ENCODE peak calls at places on chromosomes 16 and 17, in seven cellular contexts. X is LoVo; W is activated T-helper 1 cell treated with anti-CD3 and anti-CD28 coated beads, Interleukin-12 subunit alpha, Interleukin-12 subunit beta, Interleukin-2, Interleukin-4 antibody, amounts not matched to agents 30 ng/mL and 10 ng/mL and 1 ng/mL, durations not matched to agents 14 hours and 24 hours and 36 hours; H is 8988T; G is HS-27A; O is stimulated activated CD4-positive, alpha-beta T cell treated with anti-CD3 and anti-CD28 coated beads, Interleukin-4, amount 100 ng/mL, for 1 hour; A is progenitor cell of endocrine pancreas. I is an unnamed sample.

GRCh38 chr17:5364156-5364555 is 55.3 kb downstream of the NUP88 start:
- DNase-seq in X (no peak), W (no peak), H (no peak), G (no peak), O (no peak), A (no peak), I (no peak)

GRCh38 chr17:76585649-76586593 is at the start of gene ST6GALNAC2:
- DNase-seq in X (peak), W (peak), H (peak), G (no peak), O (peak), A (peak), I (peak)

GRCh38 chr17:32936894-32937500 is 9.0 kb downstream of the TMEM98 start:
- DNase-seq in X (peak), W (peak), H (peak), G (no peak), O (peak), A (peak), I (peak)

GRCh38 chr17:5122586-5123342 is 6.9 kb downstream of the USP6 start:
- DNase-seq in X (no peak), W (no peak), H (no peak), G (no peak), O (no peak), A (peak), I (no peak)

GRCh38 chr17:79843917-79844815 is 4.9 kb upstream of the CBX4 start:
- DNase-seq in X (no peak), W (no peak), H (peak), G (no peak), O (no peak), A (peak), I (no peak)

GRCh38 chr17:36529121-36529520 is 5.5 kb downstream of the MYO19 start:
- DNase-seq in X (no peak), W (no peak), H (no peak), G (no peak), O (no peak), A (no peak), I (no peak)

GRCh38 chr16:30117768-30118167 is 4.4 kb upstream of the GDPD3 start:
- DNase-seq in X (no peak), W (no peak), H (no peak), G (no peak), O (no peak), A (no peak), I (no peak)

GRCh38 chr16:56257260-56257659 is 66.0 kb downstream of the GNAO1 start:
- DNase-seq in X (no peak), W (no peak), H (no peak), G (no peak), O (no peak), A (no peak), I (no peak)

GRCh38 chr17:48028736-48029135 is 8.9 kb downstream of the COPZ2 start:
- DNase-seq in X (no peak), W (no peak), H (no peak), G (no peak), O (no peak), A (no peak), I (no peak)

GRCh38 chr17:60141111-60142018 is 8.4 kb upstream of the CA4 start:
- DNase-seq in X (no peak), W (no peak), H (no peak), G (no peak), O (no peak), A (no peak), I (no peak)

GRCh38 chr17:40532520-40533253 is 31.3 kb upstream of the TNS4 start:
- DNase-seq in X (no peak), W (no peak), H (no peak), G (no peak), O (no peak), A (no peak), I (no peak)

GRCh38 chr16:80467961-80468360 is 72.8 kb upstream of the DYNLRB2 start:
- DNase-seq in X (no peak), W (no peak), H (no peak), G (no peak), O (no peak), A (no peak), I (no peak)

GRCh38 chr17:81230043-81230820 is 7.5 kb upstream of the CEP131 start:
- DNase-seq in X (no peak), W (no peak), H (peak), G (no peak), O (no peak), A (no peak), I (no peak)

GRCh38 chr16:11202260-11203091 is 53.5 kb downstream of the SOCS1 start:
- DNase-seq in X (no peak), W (no peak), H (no peak), G (peak), O (no peak), A (no peak), I (no peak)

GRCh38 chr16:85391769-85392583 is 221.1 kb upstream of the GSE1 start:
- DNase-seq in X (no peak), W (no peak), H (no peak), G (no peak), O (no peak), A (no peak), I (no peak)

GRCh38 chr17:49836111-49837030 is 11.5 kb downstream of the TAC4 start:
- DNase-seq in X (peak), W (no peak), H (no peak), G (peak), O (no peak), A (no peak), I (no peak)

GRCh38 chr17:40442392-40443195 is 656 bp upstream of the IGFBP4 start:
- DNase-seq in X (no peak), W (no peak), H (no peak), G (no peak), O (no peak), A (no peak), I (no peak)

GRCh38 chr17:37505333-37505732 is 15.6 kb downstream of the DUSP14 start:
- DNase-seq in X (no peak), W (no peak), H (no peak), G (no peak), O (no peak), A (no peak), I (no peak)

I was measured in T-helper 2 cell treated with Interferon-gamma antibody and Interleukin-4, amounts not matched to agents 5 μg/mL and 100 μg/mL, for 36 hours.